ENCODE peak calls at places on chromosomes 1 and 21, in seven cellular contexts. T is HCT116, P is fibroblast of pulmonary artery, N is fibroblast of mammary gland, J is heart right ventricle, Y is MM.1S, M is brain microvascular endothelial cell. K is an unnamed sample.

GRCh38 chr1:159881930-159882839 is 17.8 kb downstream of the CFAP45 start:
- DNase-seq in T (peak), P (peak), N (peak), J (peak), Y (peak), M (peak), K (peak)

GRCh38 chr1:222347627-222348026 is 200.3 kb downstream of the HHIPL2 start:
- DNase-seq in T (no peak), P (no peak), N (no peak), J (no peak), Y (no peak), M (no peak), K (no peak)

GRCh38 chr1:207429963-207430362 is 24.2 kb upstream of the CR2 start:
- DNase-seq in T (no peak), P (no peak), N (no peak), J (no peak), Y (no peak), M (no peak), K (no peak)

GRCh38 chr1:57489342-57490036 is 65.6 kb upstream of the DAB1 start:
- DNase-seq in T (no peak), P (peak), N (peak), J (no peak), Y (no peak), M (peak), K (no peak)

GRCh38 chr1:110152133-110152785 is 2.0 kb downstream of the SLC6A17 start:
- DNase-seq in T (no peak), P (no peak), N (peak), J (no peak), Y (no peak), M (peak), K (no peak)

GRCh38 chr1:180173952-180174351 is 19.3 kb downstream of the QSOX1 start:
- DNase-seq in T (no peak), P (peak), N (peak), J (peak), Y (no peak), M (no peak), K (peak)

GRCh38 chr1:50949286-50949982 is 10.6 kb downstream of the FAF1 start:
- DNase-seq in T (no peak), P (no peak), N (peak), J (no peak), Y (no peak), M (no peak), K (no peak)

GRCh38 chr1:161801955-161802354 is 35.8 kb downstream of the ATF6 start:
- DNase-seq in T (no peak), P (no peak), N (peak), J (no peak), Y (peak), M (no peak), K (no peak)

GRCh38 chr1:162390396-162391185 is 9.1 kb downstream of the C1orf226 start:
- DNase-seq in T (no peak), P (no peak), N (no peak), J (no peak), Y (no peak), M (no peak), K (no peak)

GRCh38 chr1:162671664-162672415 is 39.6 kb downstream of the DDR2 start:
- DNase-seq in T (no peak), P (no peak), N (no peak), J (no peak), Y (no peak), M (no peak), K (no peak)

GRCh38 chr1:94720091-94720793 is 99.9 kb upstream of the SLC44A3 start:
- DNase-seq in T (no peak), P (no peak), N (no peak), J (no peak), Y (no peak), M (no peak), K (peak)

GRCh38 chr21:14591882-14592281 is 45.8 kb upstream of the SAMSN1 start:
- DNase-seq in T (no peak), P (peak), N (peak), J (peak), Y (no peak), M (peak), K (no peak)

GRCh38 chr1:197761654-197762053 is 13.6 kb downstream of the DENND1B start:
- DNase-seq in T (no peak), P (no peak), N (no peak), J (no peak), Y (peak), M (no peak), K (no peak)

GRCh38 chr1:28036431-28036830 is 52.0 kb downstream of the EYA3 start:
- DNase-seq in T (no peak), P (no peak), N (no peak), J (no peak), Y (no peak), M (no peak), K (no peak)

GRCh38 chr1:229905652-229906051 is 161.4 kb upstream of the GALNT2 start:
- DNase-seq in T (no peak), P (no peak), N (no peak), J (no peak), Y (no peak), M (no peak), K (no peak)

GRCh38 chr1:228997721-228998144 is 262.5 kb downstream of the RHOU start:
- DNase-seq in T (no peak), P (no peak), N (no peak), J (no peak), Y (no peak), M (no peak), K (no peak)

GRCh38 chr1:8032351-8032750 is 6.2 kb upstream of the ERRFI1 start:
- DNase-seq in T (no peak), P (no peak), N (peak), J (no peak), Y (no peak), M (no peak), K (no peak)

GRCh38 chr1:224106568-224107281 is 7.2 kb upstream of the FBXO28 start:
- DNase-seq in T (peak), P (peak), N (peak), J (no peak), Y (peak), M (peak), K (peak)

GRCh38 chr21:42261832-42262200 is 42.9 kb downstream of the ABCG1 start:
- DNase-seq in T (no peak), P (no peak), N (no peak), J (no peak), Y (no peak), M (no peak), K (peak)

GRCh38 chr1:115251856-115252255 is 86.2 kb downstream of the NGF start:
- DNase-seq in T (no peak), P (peak), N (peak), J (no peak), Y (no peak), M (peak), K (no peak)

DNA sequence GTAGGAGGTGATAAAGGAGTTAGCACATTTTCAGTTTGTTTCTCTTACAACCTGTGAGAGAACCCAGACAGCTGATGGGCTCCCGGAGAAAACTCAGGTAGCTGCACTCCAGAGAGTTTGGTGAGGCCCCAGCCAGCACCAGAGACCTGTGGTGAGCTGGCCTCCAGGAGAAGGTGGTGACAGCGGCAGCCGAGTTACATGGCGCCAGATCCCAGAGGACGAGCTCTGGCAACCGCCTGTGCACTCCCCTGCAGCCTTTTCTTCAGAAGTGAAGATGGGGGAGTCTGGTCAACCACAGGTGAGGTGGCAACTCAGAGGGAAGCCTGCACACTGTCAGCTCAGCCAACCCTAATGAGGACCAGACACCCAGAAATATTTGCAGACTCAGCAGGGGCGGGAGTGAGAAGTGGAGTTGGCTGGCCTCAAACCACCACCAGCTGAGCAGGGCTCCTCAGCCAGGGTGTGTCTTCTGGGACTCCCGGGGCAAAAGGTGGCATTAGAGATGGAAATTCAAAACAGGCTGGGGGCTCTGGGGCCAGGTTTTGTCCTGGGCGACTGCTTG is 209.7 kb downstream of the SETD4 start:
- DNase-seq in T (no peak), P (no peak), N (peak), J (no peak), Y (peak), M (no peak), K (no peak)
- H3K4me3 ChIP-seq in T (no peak), P (no peak), N (no peak), J (no peak), Y (no peak), M (no peak), K (no peak)

GRCh38 chr1:227945891-227946623 is 1.7 kb downstream of the WNT9A start:
- DNase-seq in T (peak), P (peak), N (peak), J (peak), Y (peak), M (peak), K (peak)
- H3K4me3 ChIP-seq in T (peak), P (no peak), N (peak), J (peak), Y (peak), M (no peak), K (peak)

GRCh38 chr1:53685272-53686051 is 53.5 kb downstream of the GLIS1 start:
- DNase-seq in T (no peak), P (peak), N (no peak), J (no peak), Y (no peak), M (peak), K (no peak)
- H3K4me3 ChIP-seq in T (peak), P (no peak), N (no peak), J (no peak), Y (no peak), M (peak), K (no peak)

GRCh38 chr1:11772458-11772857 is 10.5 kb downstream of the C1orf167 start:
- DNase-seq in T (no peak), P (no peak), N (no peak), J (no peak), Y (no peak), M (no peak), K (no peak)
- H3K4me3 ChIP-seq in T (no peak), P (no peak), N (no peak), J (no peak), Y (no peak), M (no peak), K (no peak)

GRCh38 chr1:168180148-168180524 is 1.4 kb downstream of the TIPRL start:
- DNase-seq in T (no peak), P (no peak), N (peak), J (no peak), Y (no peak), M (no peak), K (no peak)
- H3K4me3 ChIP-seq in T (peak), P (peak), N (peak), J (peak), Y (peak), M (peak), K (peak)

GRCh38 chr1:116506132-116507004 is 64.5 kb downstream of the CD58 start:
- DNase-seq in T (no peak), P (no peak), N (peak), J (no peak), Y (no peak), M (no peak), K (no peak)
- H3K4me3 ChIP-seq in T (peak), P (no peak), N (no peak), J (no peak), Y (no peak), M (no peak), K (no peak)

DNA sequence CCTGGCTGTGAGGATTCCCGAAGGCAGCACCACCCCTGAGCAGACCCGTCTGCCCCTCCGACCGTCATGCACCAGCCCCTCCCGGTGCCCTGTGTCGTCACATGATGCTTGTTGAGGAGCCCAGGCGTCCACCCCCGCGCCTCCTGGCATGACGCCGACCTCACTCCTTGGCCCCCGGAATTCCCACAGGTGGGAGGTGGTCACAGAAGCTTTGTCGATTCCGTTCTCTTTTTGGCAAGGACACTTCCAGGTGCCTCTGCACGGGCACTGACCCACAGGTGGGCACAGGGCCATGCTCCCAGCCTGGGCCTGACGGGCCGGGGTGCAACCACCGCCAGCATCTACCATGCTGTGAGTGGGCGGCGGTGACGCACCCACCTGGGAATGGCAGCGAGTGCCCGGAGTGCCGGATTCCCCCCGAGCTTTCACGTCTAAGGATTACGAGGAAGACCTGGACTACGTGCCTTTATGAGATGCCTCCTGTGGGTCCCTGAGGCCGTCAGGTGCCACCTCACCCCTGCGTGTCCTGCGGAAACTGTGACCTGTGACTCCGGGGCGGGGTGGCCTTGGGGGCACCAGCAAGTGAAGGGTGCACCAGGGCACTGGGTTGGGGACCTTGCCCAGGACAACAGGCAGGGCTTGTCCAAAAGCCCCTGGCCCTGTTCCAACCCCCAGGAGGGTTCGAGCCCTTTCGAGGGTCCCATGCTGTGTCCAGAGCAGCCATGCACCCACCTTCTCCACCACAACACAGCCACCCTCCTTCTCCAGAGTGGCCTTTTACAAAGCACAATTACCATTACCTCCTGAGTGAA is 31.4 kb upstream of the COL6A1 start:
- DNase-seq in T (no peak), P (no peak), N (peak), J (no peak), Y (no peak), M (no peak), K (no peak)
- H3K4me3 ChIP-seq in T (no peak), P (no peak), N (no peak), J (no peak), Y (no peak), M (no peak), K (no peak)

GRCh38 chr1:167090289-167090942 is at the start of gene GPA33:
- DNase-seq in T (no peak), P (no peak), N (no peak), J (no peak), Y (no peak), M (no peak), K (no peak)
- H3K4me3 ChIP-seq in T (no peak), P (no peak), N (no peak), J (no peak), Y (no peak), M (no peak), K (no peak)

K was measured in left lung.